ENCODE peak calls at places on chromosomes 6 and 20, in seven cellular contexts. D, V, M, L, H, B and C are unnamed samples.

GRCh38 chr20:63081351-63081750 is 74.6 kb upstream of the BHLHE23 start:
- DNase-seq in D (no peak), V (no peak), M (no peak), L (no peak), H (no peak), B (no peak), C (no peak)

GRCh38 chr6:24743265-24743943 is 24.4 kb upstream of the C6orf62 start:
- DNase-seq in D (peak; percentile 45), V (peak; percentile 83), M (peak; percentile 94), L (peak; percentile 98), H (peak; percentile 97), B (peak; percentile 48), C (peak; percentile 100)

GRCh38 chr20:46670585-46671584 is 18.4 kb downstream of the TP53RK start:
- DNase-seq in D (no peak), V (no peak), M (no peak), L (no peak), H (no peak), B (no peak), C (no peak)

GRCh38 chr6:105077592-105078463 is 102.0 kb downstream of the POPDC3 start:
- DNase-seq in D (peak; percentile 27), V (peak; percentile 39), M (peak; percentile 32), L (peak; percentile 67), H (peak; percentile 47), B (no peak), C (peak; percentile 64)

GRCh38 chr20:48610996-48611395 is 216.8 kb downstream of the PREX1 start:
- DNase-seq in D (no peak), V (no peak), M (no peak), L (no peak), H (no peak), B (no peak), C (no peak)

GRCh38 chr20:9301129-9302072 is 213.0 kb upstream of the LAMP5 start:
- DNase-seq in D (no peak), V (no peak), M (peak; percentile 75), L (peak; percentile 90), H (peak; percentile 13), B (no peak), C (peak; percentile 93)

GRCh38 chr6:130900913-130901312 is 73.7 kb downstream of the SMLR1 start:
- DNase-seq in D (no peak), V (no peak), M (peak; percentile 62), L (peak; percentile 84), H (peak; percentile 74), B (no peak), C (peak; percentile 93)

GRCh38 chr6:5989141-5989723 is 17.5 kb downstream of the NRN1 start:
- DNase-seq in D (no peak), V (no peak), M (no peak), L (no peak), H (peak; percentile 15), B (no peak), C (peak; percentile 65)

GRCh38 chr6:1535295-1535694 is 74.4 kb upstream of the FOXC1 start:
- DNase-seq in D (peak; percentile 34), V (no peak), M (peak; percentile 17), L (peak; percentile 28), H (no peak), B (peak; percentile 34), C (peak; percentile 55)

GRCh38 chr6:15502451-15503345 is 160.1 kb downstream of the DTNBP1 start:
- DNase-seq in D (no peak), V (no peak), M (no peak), L (no peak), H (no peak), B (no peak), C (no peak)

GRCh38 chr6:88045521-88046136 is 2.0 kb upstream of the SPACA1 start:
- DNase-seq in D (no peak), V (no peak), M (no peak), L (no peak), H (no peak), B (no peak), C (no peak)

GRCh38 chr20:8094415-8094818 is 37.6 kb upstream of the PLCB1 start:
- DNase-seq in D (no peak), V (no peak), M (no peak), L (peak; percentile 84), H (peak; percentile 27), B (no peak), C (no peak)

GRCh38 chr20:54199283-54199682 is 8.6 kb upstream of the PFDN4 start:
- DNase-seq in D (no peak), V (no peak), M (no peak), L (no peak), H (no peak), B (no peak), C (no peak)

GRCh38 chr6:33384581-33385020 is 7.0 kb upstream of the KIFC1 start:
- DNase-seq in D (no peak), V (peak; percentile 67), M (peak; percentile 62), L (peak; percentile 76), H (peak; percentile 58), B (no peak), C (peak; percentile 64)

GRCh38 chr6:144332177-144332576 is 47.0 kb downstream of the UTRN start:
- DNase-seq in D (no peak), V (no peak), M (no peak), L (no peak), H (no peak), B (no peak), C (no peak)

GRCh38 chr6:39193201-39193791 is 36.0 kb downstream of the KCNK5 start:
- DNase-seq in D (no peak), V (no peak), M (no peak), L (no peak), H (no peak), B (no peak), C (no peak)

GRCh38 chr6:41039060-41039998 is at the start of gene UNC5CL:
- DNase-seq in D (peak; percentile 56), V (peak; percentile 78), M (peak; percentile 57), L (peak; percentile 33), H (peak; percentile 31), B (peak; percentile 61), C (peak; percentile 60)

GRCh38 chr20:31923388-31924271 is 28.2 kb downstream of the PDRG1 start:
- DNase-seq in D (no peak), V (no peak), M (no peak), L (no peak), H (no peak), B (no peak), C (no peak)

GRCh38 chr6:134029495-134030455 is 22.6 kb downstream of the SLC2A12 start:
- DNase-seq in D (no peak), V (peak; percentile 46), M (peak; percentile 71), L (peak; percentile 90), H (peak; percentile 80), B (no peak), C (peak; percentile 95)

GRCh38 chr20:53708129-53708968 is 114.7 kb upstream of the ZNF217 start:
- DNase-seq in D (peak; percentile 93), V (peak; percentile 86), M (peak; percentile 15), L (peak; percentile 65), H (peak; percentile 71), B (peak; percentile 64), C (peak; percentile 93)

GRCh38 chr20:24777746-24778145 is 171.3 kb upstream of the CST7 start:
- DNase-seq in D (no peak), V (no peak), M (no peak), L (no peak), H (no peak), B (no peak), C (no peak)

GRCh38 chr6:143549221-143549620 is 37.7 kb upstream of the FUCA2 start:
- DNase-seq in D (no peak), V (no peak), M (no peak), L (no peak), H (no peak), B (no peak), C (peak; percentile 72)

GRCh38 chr6:146460941-146461340 is 82.7 kb upstream of the RAB32 start:
- DNase-seq in D (no peak), V (no peak), M (no peak), L (no peak), H (no peak), B (no peak), C (no peak)

GRCh38 chr20:1437222-1437904 is 29.3 kb downstream of the NSFL1C start:
- DNase-seq in D (peak; percentile 84), V (peak; percentile 40), M (peak; percentile 57), L (peak; percentile 83), H (peak; percentile 70), B (peak; percentile 83), C (peak; percentile 80)

GRCh38 chr6:157284738-157285421 is 38.4 kb downstream of the TMEM242 start:
- DNase-seq in D (no peak), V (no peak), M (no peak), L (no peak), H (no peak), B (no peak), C (no peak)

GRCh38 chr20:44016525-44016924 is 101.9 kb downstream of the TOX2 start:
- DNase-seq in D (no peak), V (no peak), M (no peak), L (no peak), H (no peak), B (no peak), C (no peak)

GRCh38 chr6:84082693-84083265 is 49.2 kb downstream of the MRAP2 start:
- DNase-seq in D (no peak), V (no peak), M (no peak), L (no peak), H (no peak), B (no peak), C (no peak)

GRCh38 chr20:53917145-53918009 is 153.0 kb downstream of the BCAS1 start:
- DNase-seq in D (no peak), V (peak; percentile 59), M (peak; percentile 65), L (peak; percentile 69), H (peak; percentile 61), B (no peak), C (peak; percentile 92)